ENCODE peak calls at places on chromosomes 16 and 17, in ten cellular contexts. P is neural progenitor cell; I is GM23338; G is left ventricle myocardium inferior; Z is psoas muscle; U is colonic mucosa; T is prostate gland; X is cardiac muscle cell; B is neuronal stem cell; S is naive thymus-derived CD4-positive, alpha-beta T cell. N is an unnamed sample.

GRCh38 chr17:80517641-80518040 is 27.0 kb upstream of the RPTOR start:
- DNase-seq in P (no peak), I (no peak), G (no peak), Z (no peak), U (no peak), T (no peak), X (no peak), B (no peak), S (no peak), N (no peak)

GRCh38 chr16:65120811-65121721 is 797 bp downstream of the CDH11 start:
- DNase-seq in P (peak; percentile 59), I (peak; percentile 53), G (peak; percentile 20), Z (no peak), U (peak; percentile 23), T (no peak), X (peak; percentile 47), B (no peak), S (no peak), N (peak; percentile 59)

GRCh38 chr16:80993293-80993691 is 13.4 kb downstream of the CMC2 start:
- DNase-seq in P (no peak), I (no peak), G (no peak), Z (no peak), U (no peak), T (no peak), X (peak; percentile 94), B (no peak), S (no peak), N (no peak)

GRCh38 chr17:13079010-13079409 is 61.2 kb upstream of the ELAC2 start:
- DNase-seq in P (no peak), I (no peak), G (no peak), Z (no peak), U (no peak), T (no peak), X (no peak), B (no peak), S (no peak), N (no peak)

GRCh38 chr17:48048321-48049140 is at the start of gene NFE2L1:
- DNase-seq in P (no peak), I (peak; percentile 89), G (peak; percentile 94), Z (peak; percentile 95), U (peak; percentile 94), T (peak; percentile 74), X (peak; percentile 95), B (no peak), S (no peak), N (peak; percentile 85)

GRCh38 chr17:36888236-36888957 is 48.9 kb upstream of the LHX1 start:
- DNase-seq in P (peak; percentile 29), I (no peak), G (no peak), Z (no peak), U (no peak), T (no peak), X (no peak), B (no peak), S (no peak), N (no peak)

GRCh38 chr16:5036228-5037156 is 2.8 kb upstream of the NAGPA start:
- DNase-seq in P (no peak), I (peak; percentile 84), G (no peak), Z (no peak), U (no peak), T (no peak), X (peak; percentile 80), B (no peak), S (no peak), N (no peak)

GRCh38 chr17:82813299-82814051 is 26.3 kb downstream of the ZNF750 start:
- DNase-seq in P (no peak), I (no peak), G (no peak), Z (no peak), U (no peak), T (no peak), X (no peak), B (no peak), S (no peak), N (no peak)

GRCh38 chr16:11042205-11042604 is 97.8 kb downstream of the CLEC16A start:
- DNase-seq in P (no peak), I (no peak), G (no peak), Z (no peak), U (no peak), T (no peak), X (no peak), B (no peak), S (no peak), N (no peak)

GRCh38 chr17:50344712-50345380 is 1.1 kb upstream of the XYLT2 start:
- DNase-seq in P (no peak), I (no peak), G (no peak), Z (no peak), U (peak; percentile 49), T (no peak), X (no peak), B (no peak), S (no peak), N (no peak)

GRCh38 chr16:67675579-67675935 is 8.9 kb downstream of the C16orf86 start:
- DNase-seq in P (no peak), I (no peak), G (no peak), Z (no peak), U (no peak), T (no peak), X (no peak), B (no peak), S (no peak), N (no peak)

GRCh38 chr17:77783991-77784820 is 174.3 kb upstream of the TNRC6C start:
- DNase-seq in P (no peak), I (no peak), G (no peak), Z (no peak), U (no peak), T (no peak), X (no peak), B (no peak), S (peak; percentile 55), N (no peak)

GRCh38 chr17:79777166-79777843 is 643 bp upstream of the CBX2 start:
- DNase-seq in P (peak; percentile 91), I (peak; percentile 87), G (peak; percentile 68), Z (peak; percentile 58), U (peak; percentile 71), T (no peak), X (peak; percentile 67), B (peak; percentile 77), S (peak; percentile 56), N (peak; percentile 83)

GRCh38 chr16:85989863-85990643 is 91.1 kb downstream of the IRF8 start:
- DNase-seq in P (no peak), I (no peak), G (no peak), Z (no peak), U (no peak), T (no peak), X (no peak), B (no peak), S (no peak), N (no peak)

GRCh38 chr17:7014995-7015586 is 2.7 kb downstream of the RNASEK start:
- DNase-seq in P (peak; percentile 21), I (peak; percentile 23), G (no peak), Z (no peak), U (peak; percentile 45), T (no peak), X (peak; percentile 66), B (no peak), S (peak; percentile 81), N (peak; percentile 51)

GRCh38 chr16:88815901-88816589 is 4.3 kb upstream of the APRT start:
- DNase-seq in P (peak; percentile 72), I (peak; percentile 63), G (no peak), Z (no peak), U (peak; percentile 62), T (no peak), X (peak; percentile 22), B (no peak), S (peak; percentile 62), N (no peak)

GRCh38 chr16:68992521-68992920 is 112.9 kb upstream of the HAS3 start:
- DNase-seq in P (no peak), I (no peak), G (no peak), Z (no peak), U (no peak), T (no peak), X (peak; percentile 76), B (no peak), S (no peak), N (no peak)

GRCh38 chr17:30256756-30257506 is 21.4 kb upstream of the SLC6A4 start:
- DNase-seq in P (no peak), I (no peak), G (no peak), Z (no peak), U (no peak), T (no peak), X (peak; percentile 52), B (no peak), S (no peak), N (no peak)

GRCh38 chr16:15897386-15897785 is 9.0 kb upstream of the CEP20 start:
- DNase-seq in P (no peak), I (no peak), G (no peak), Z (no peak), U (no peak), T (no peak), X (no peak), B (no peak), S (no peak), N (no peak)

GRCh38 chr16:55149622-55150021 is 174.4 kb upstream of the IRX6 start:
- DNase-seq in P (no peak), I (no peak), G (no peak), Z (no peak), U (no peak), T (no peak), X (no peak), B (no peak), S (no peak), N (no peak)

GRCh38 chr16:17370233-17371013 is 100.3 kb downstream of the XYLT1 start:
- DNase-seq in P (no peak), I (no peak), G (no peak), Z (no peak), U (no peak), T (no peak), X (peak; percentile 8), B (no peak), S (no peak), N (no peak)
- H3K4me1 ChIP-seq in P (peaks cover 23% of the 10 kb centered on the region), I (peaks cover 50% of the 10 kb centered on the region), G (peaks cover 26% of the 10 kb centered on the region), Z (peaks cover 5% of the 10 kb centered on the region), U (peaks cover 8% of the 10 kb centered on the region), T (peaks cover 1% of the 10 kb centered on the region), X (peaks cover 16% of the 10 kb centered on the region), B (peaks cover 17% of the 10 kb centered on the region), S (peaks cover 80% of the 10 kb centered on the region), N (peaks cover 5% of the 10 kb centered on the region)

GRCh38 chr17:34584805-34585416 is 5.5 kb downstream of the TMEM132E start:
- DNase-seq in P (peak; percentile 29), I (peak; percentile 48), G (no peak), Z (no peak), U (no peak), T (no peak), X (peak; percentile 59), B (no peak), S (no peak), N (no peak)
- H3K27me3 ChIP-seq in P (peaks cover 100% of the 10 kb centered on the region), I (peaks cover 92% of the 10 kb centered on the region), G (peaks cover 100% of the 10 kb centered on the region), Z (peaks cover 70% of the 10 kb centered on the region), U (peaks cover 39% of the 10 kb centered on the region), T (peaks cover 22% of the 10 kb centered on the region), X (peaks cover 79% of the 10 kb centered on the region), B (peaks cover 25% of the 10 kb centered on the region), S (peaks cover 7% of the 10 kb centered on the region), N (no peaks in the 10 kb centered on the region)

GRCh38 chr17:28892024-28892423 is 5.5 kb downstream of the FLOT2 start:
- DNase-seq in P (no peak), I (no peak), G (no peak), Z (no peak), U (no peak), T (no peak), X (no peak), B (no peak), S (no peak), N (no peak)
- H3K4me1 ChIP-seq in P (peaks cover 10% of the 10 kb centered on the region), I (peaks cover 17% of the 10 kb centered on the region), G (peaks cover 61% of the 10 kb centered on the region), Z (peaks cover 20% of the 10 kb centered on the region), U (peaks cover 16% of the 10 kb centered on the region), T (peaks cover 4% of the 10 kb centered on the region), X (peaks cover 16% of the 10 kb centered on the region), B (peaks cover 7% of the 10 kb centered on the region), S (peaks cover 34% of the 10 kb centered on the region), N (peaks cover 7% of the 10 kb centered on the region)

GRCh38 chr17:76079577-76080206 is 710 bp downstream of the ZACN start:
- DNase-seq in P (peak; percentile 60), I (peak; percentile 60), G (no peak), Z (no peak), U (no peak), T (no peak), X (no peak), B (no peak), S (no peak), N (no peak)
- H3K27me3 ChIP-seq in P (peaks cover 60% of the 10 kb centered on the region), I (peaks cover 52% of the 10 kb centered on the region), G (peaks cover 54% of the 10 kb centered on the region), Z (peaks cover 46% of the 10 kb centered on the region), U (peaks cover 50% of the 10 kb centered on the region), T (peaks cover 20% of the 10 kb centered on the region), X (peaks cover 40% of the 10 kb centered on the region), B (peaks cover 30% of the 10 kb centered on the region), S (peaks cover 8% of the 10 kb centered on the region), N (peaks cover 9% of the 10 kb centered on the region)

N was measured in ovary.